ENCODE peak calls at places on chromosomes 6 and 20, in seven cellular contexts. P, M, F, U, L, Z and B are unnamed samples.

GRCh38 chr20:63210011-63210605 is 5.8 kb downstream of the YTHDF1 start:
- DNase-seq in U (no peak), P (no peak), L (no peak), F (no peak), Z (no peak), M (no peak), B (no peak)

GRCh38 chr6:123091091-123091895 is 95.3 kb downstream of the CLVS2 start:
- DNase-seq in U (no peak), L (peak; percentile 27), P (no peak), F (no peak), M (peak; percentile 97), Z (no peak), B (no peak)

GRCh38 chr6:143742955-143743255 is 65.1 kb downstream of the PHACTR2 start:
- DNase-seq in L (no peak), M (no peak), U (no peak), P (no peak), Z (no peak), F (no peak), B (no peak)

GRCh38 chr20:19849341-19850189 is 91.5 kb downstream of the RIN2 start:
- DNase-seq in M (no peak), U (no peak), F (no peak), Z (no peak), L (no peak), P (no peak), B (no peak)

GRCh38 chr20:35871311-35871771 is 83.0 kb downstream of the SCAND1 start:
- DNase-seq in L (peak; percentile 28), M (peak; percentile 36), P (no peak), F (no peak), Z (peak; percentile 11), U (no peak), B (no peak)

GRCh38 chr6:137307163-137307851 is 88.1 kb upstream of the IFNGR1 start:
- DNase-seq in M (no peak), P (no peak), F (peak; percentile 72), Z (no peak), U (no peak), L (no peak), B (no peak)

GRCh38 chr20:55888655-55889054 is 116.7 kb downstream of the CBLN4 start:
- DNase-seq in P (no peak), F (no peak), L (no peak), Z (no peak), M (no peak), U (no peak), B (no peak)

GRCh38 chr6:131754088-131754487 is 43.3 kb upstream of the CTAGE9 start:
- DNase-seq in Z (no peak), L (no peak), U (no peak), P (no peak), M (no peak), F (no peak), B (no peak)

GRCh38 chr6:26043389-26044139 is 43.7 kb upstream of the HFE start:
- DNase-seq in M (no peak), L (peak; percentile 76), U (no peak), Z (peak; percentile 82), P (no peak), F (peak; percentile 84), B (no peak)

GRCh38 chr6:83467620-83468036 is 36.8 kb upstream of the ME1 start:
- DNase-seq in F (peak; percentile 96), P (no peak), L (no peak), U (no peak), Z (peak; percentile 30), M (no peak), B (no peak)

DNA sequence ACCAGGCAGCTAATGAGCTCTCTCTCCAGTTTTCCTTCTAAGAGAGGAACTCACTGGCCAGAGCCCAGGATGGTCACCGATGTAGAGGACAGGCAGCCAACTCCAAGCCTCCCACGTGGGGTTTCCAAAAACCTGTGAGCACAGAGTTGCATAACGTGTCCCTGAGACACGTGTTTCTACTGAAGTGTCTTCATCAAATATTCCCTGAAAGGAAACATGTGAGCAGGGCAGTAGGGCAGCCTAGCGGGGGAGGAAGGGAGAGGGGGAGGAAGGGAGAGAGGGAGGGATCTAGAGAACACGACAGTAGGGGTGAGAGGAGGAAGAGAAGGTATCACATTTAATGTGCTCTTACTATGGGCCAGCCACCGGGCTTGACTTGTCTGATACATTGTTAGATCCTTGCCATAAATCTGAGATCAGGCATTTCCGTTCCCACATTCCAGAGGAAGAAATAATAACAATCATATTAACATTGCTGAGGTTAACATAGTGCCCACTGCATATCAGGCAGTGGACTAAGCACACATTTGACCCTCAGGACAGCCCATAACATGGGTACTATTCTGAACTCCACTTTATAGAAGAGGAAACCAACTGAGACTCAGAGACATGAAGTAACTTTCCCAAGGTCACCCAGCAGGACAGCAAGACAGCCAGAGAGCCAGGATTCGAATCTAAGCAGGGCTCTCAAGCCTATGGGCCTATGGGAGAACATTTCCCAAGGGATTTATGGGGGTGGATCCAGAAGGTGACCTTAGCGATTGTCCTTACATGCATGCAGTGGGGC is 4.5 kb upstream of the SYS1 start:
- DNase-seq in Z (peak; percentile 73), P (no peak), M (no peak), U (no peak), F (peak; percentile 55), L (peak; percentile 58), B (no peak)
- TF ChIP-seq POLR2AphosphoS5 in Z (peak; percentile 79), P (no peak), M (no peak), U (no peak), F (no peak), L (peak; percentile 88), B (peak; percentile 34)

GRCh38 chr6:293185-294174 is 1.2 kb downstream of the DUSP22 start:
- DNase-seq in M (no peak), U (no peak), F (no peak), L (no peak), Z (peak; percentile 59), P (no peak), B (peak; percentile 89)
- TF ChIP-seq POLR2AphosphoS5 in M (no peak), U (no peak), F (no peak), L (no peak), Z (peak; percentile 53), P (peak; percentile 78), B (peak; percentile 23)

GRCh38 chr6:159973951-159974350 is 5.1 kb downstream of the IGF2R start:
- DNase-seq in M (no peak), L (no peak), P (no peak), F (peak; percentile 55), Z (no peak), U (no peak), B (no peak)
- TF ChIP-seq POLR2AphosphoS5 in M (no peak), L (no peak), P (no peak), F (no peak), Z (peak; percentile 37), U (peak; percentile 48), B (no peak)

GRCh38 chr20:60345106-60345505 is 386.9 kb downstream of the CDH26 start:
- DNase-seq in P (no peak), F (no peak), Z (no peak), U (no peak), L (no peak), M (no peak), B (no peak)
- TF ChIP-seq POLR2AphosphoS5 in P (no peak), F (no peak), Z (no peak), U (no peak), L (no peak), M (no peak), B (no peak)

GRCh38 chr20:2659547-2659946 is 4.5 kb downstream of the IDH3B start:
- DNase-seq in Z (no peak), P (no peak), U (no peak), F (no peak), L (no peak), M (no peak), B (no peak)

GRCh38 chr20:2657674-2658073 is 5.2 kb downstream of the NOP56 start:
- DNase-seq in M (no peak), P (no peak), Z (no peak), F (no peak), U (no peak), L (no peak), B (no peak)

GRCh38 chr20:2657241-2657640 is 4.8 kb downstream of the NOP56 start:
- DNase-seq in Z (no peak), L (no peak), U (no peak), P (no peak), F (no peak), M (no peak), B (no peak)

GRCh38 chr20:2656471-2657117 is 4.2 kb downstream of the NOP56 start:
- DNase-seq in M (no peak), P (no peak), F (no peak), L (no peak), Z (no peak), U (no peak), B (no peak)

GRCh38 chr20:2658414-2659354 is 5.3 kb downstream of the IDH3B start:
- DNase-seq in Z (no peak), F (no peak), P (no peak), M (no peak), L (no peak), U (no peak), B (no peak)
- TF ChIP-seq POLR2AphosphoS5 in Z (no peak), F (peak; percentile 96), P (peak; percentile 92), M (peak; percentile 67), L (no peak), U (no peak), B (no peak)

GRCh38 chr6:28206527-28207243 is 18.4 kb upstream of the ZSCAN9 start:
- DNase-seq in M (no peak), F (no peak), U (no peak), P (no peak), Z (no peak), L (no peak), B (no peak)
- TF ChIP-seq POLR2AphosphoS5 in M (no peak), F (no peak), U (no peak), P (no peak), Z (no peak), L (no peak), B (no peak)

GRCh38 chr20:6061544-6061943 is 7.7 kb upstream of the LRRN4 start:
- DNase-seq in L (no peak), F (no peak), M (no peak), P (no peak), U (no peak), Z (no peak), B (no peak)

GRCh38 chr20:6057139-6057538 is 3.3 kb upstream of the LRRN4 start:
- DNase-seq in F (no peak), M (no peak), Z (no peak), L (no peak), P (no peak), U (no peak), B (no peak)

GRCh38 chr20:6057704-6058103 is 3.8 kb upstream of the LRRN4 start:
- DNase-seq in L (no peak), U (no peak), P (no peak), Z (no peak), M (no peak), F (peak; percentile 57), B (no peak)

GRCh38 chr20:6055981-6056569 is 2.2 kb upstream of the LRRN4 start:
- DNase-seq in P (no peak), Z (no peak), F (no peak), L (no peak), M (no peak), U (no peak), B (no peak)

DNA sequence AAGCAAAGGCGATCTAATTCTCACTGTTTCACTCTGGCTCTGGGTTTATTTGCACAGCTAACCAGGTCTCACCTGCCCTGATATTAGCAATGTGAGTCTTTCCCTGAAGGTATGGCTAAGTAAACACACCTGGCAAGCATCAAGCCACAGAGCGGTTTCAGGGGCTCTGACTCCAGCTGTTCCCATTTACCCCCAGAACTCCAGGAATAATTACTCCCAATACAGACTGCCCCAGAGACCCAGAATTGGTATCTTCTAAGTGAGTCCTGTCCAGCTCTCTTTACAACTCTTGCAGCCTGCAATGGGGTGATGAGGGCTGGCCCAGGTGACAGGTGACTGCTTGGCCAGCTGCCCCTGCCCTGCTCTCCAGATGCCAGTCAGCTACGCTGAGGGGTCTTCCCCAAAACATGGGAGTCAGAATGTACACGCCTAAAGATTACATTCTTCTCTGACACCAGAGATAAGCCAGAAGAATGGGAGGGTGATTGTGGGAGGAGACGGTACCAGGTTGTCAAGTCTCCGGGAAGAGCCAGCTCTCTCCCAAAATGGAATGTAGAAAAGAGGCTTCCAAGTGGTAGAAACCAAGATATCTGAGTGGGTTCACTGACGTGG is 4.9 kb upstream of the LRRN4 start:
- DNase-seq in F (no peak), L (peak; percentile 38), U (no peak), M (no peak), Z (no peak), P (no peak), B (no peak)
- TF ChIP-seq POLR2AphosphoS5 in F (no peak), L (peak; percentile 36), U (no peak), M (no peak), Z (no peak), P (no peak), B (no peak)